ENCODE peak calls at places on chromosomes 13 and 19, in five cellular contexts. One of them, this sample, is unnamed.

GRCh38 chr13:50715402-50716146 is 127.9 kb downstream of the DLEU7 start:
- DNase-seq in fibroblast of pulmonary artery: no peak
- DNase-seq in tibial artery: peak; percentile 77
- DNase-seq in chondrocyte: no peak
- DNase-seq in kidney epithelial cell: no peak
- DNase-seq in this sample: no peak

GRCh38 chr19:10333758-10334339 is 520 bp upstream of the RAVER1 start:
- DNase-seq in fibroblast of pulmonary artery: peak; percentile 4
- DNase-seq in tibial artery: no peak
- DNase-seq in chondrocyte: no peak
- DNase-seq in kidney epithelial cell: no peak
- DNase-seq in this sample: peak; percentile 26

GRCh38 chr13:29472317-29472961 is 123.0 kb downstream of the SLC7A1 start:
- DNase-seq in fibroblast of pulmonary artery: peak; percentile 76
- DNase-seq in tibial artery: no peak
- DNase-seq in chondrocyte: no peak
- DNase-seq in kidney epithelial cell: no peak
- DNase-seq in this sample: peak; percentile 72

GRCh38 chr13:27432180-27432579 is 7.8 kb downstream of the GTF3A start:
- DNase-seq in fibroblast of pulmonary artery: no peak
- DNase-seq in tibial artery: no peak
- DNase-seq in chondrocyte: no peak
- DNase-seq in kidney epithelial cell: no peak
- DNase-seq in this sample: no peak

GRCh38 chr13:50149932-50150331 is 134.7 kb downstream of the KCNRG start:
- DNase-seq in fibroblast of pulmonary artery: no peak
- DNase-seq in tibial artery: no peak
- DNase-seq in chondrocyte: no peak
- DNase-seq in kidney epithelial cell: no peak
- DNase-seq in this sample: peak; percentile 33

GRCh38 chr13:102294407-102295018 is 107.3 kb downstream of the FGF14 start:
- DNase-seq in fibroblast of pulmonary artery: no peak
- DNase-seq in tibial artery: no peak
- DNase-seq in chondrocyte: no peak
- DNase-seq in kidney epithelial cell: no peak
- DNase-seq in this sample: no peak

GRCh38 chr19:3324405-3324856 is 42.0 kb upstream of the NFIC start:
- DNase-seq in fibroblast of pulmonary artery: peak; percentile 39
- DNase-seq in tibial artery: no peak
- DNase-seq in chondrocyte: no peak
- DNase-seq in kidney epithelial cell: no peak
- DNase-seq in this sample: peak; percentile 62

GRCh38 chr19:29476528-29476927 is 49.3 kb upstream of the VSTM2B start:
- DNase-seq in fibroblast of pulmonary artery: no peak
- DNase-seq in tibial artery: no peak
- DNase-seq in chondrocyte: no peak
- DNase-seq in kidney epithelial cell: no peak
- DNase-seq in this sample: no peak

GRCh38 chr13:58587183-58587582 is 955.6 kb downstream of the PCDH17 start:
- DNase-seq in fibroblast of pulmonary artery: no peak
- DNase-seq in tibial artery: no peak
- DNase-seq in chondrocyte: no peak
- DNase-seq in kidney epithelial cell: no peak
- DNase-seq in this sample: no peak

GRCh38 chr19:33797821-33798633 is 1.4 kb downstream of the KCTD15 start:
- DNase-seq in fibroblast of pulmonary artery: peak; percentile 52
- DNase-seq in tibial artery: peak; percentile 78
- DNase-seq in chondrocyte: no peak
- DNase-seq in kidney epithelial cell: no peak
- DNase-seq in this sample: no peak

GRCh38 chr13:79548886-79549285 is 67.9 kb downstream of the NDFIP2 start:
- DNase-seq in fibroblast of pulmonary artery: peak; percentile 46
- DNase-seq in tibial artery: no peak
- DNase-seq in chondrocyte: no peak
- DNase-seq in kidney epithelial cell: no peak
- DNase-seq in this sample: peak; percentile 45

GRCh38 chr13:33015275-33015674 is 948 bp upstream of the KL start:
- DNase-seq in fibroblast of pulmonary artery: peak; percentile 31
- DNase-seq in tibial artery: no peak
- DNase-seq in chondrocyte: no peak
- DNase-seq in kidney epithelial cell: no peak
- DNase-seq in this sample: no peak

GRCh38 chr13:41756198-41756885 is 204.6 kb downstream of the VWA8 start:
- DNase-seq in fibroblast of pulmonary artery: no peak
- DNase-seq in tibial artery: no peak
- DNase-seq in chondrocyte: no peak
- DNase-seq in kidney epithelial cell: no peak
- DNase-seq in this sample: no peak

GRCh38 chr13:110413311-110414040 is 106.4 kb downstream of the COL4A2 start:
- DNase-seq in fibroblast of pulmonary artery: no peak
- DNase-seq in tibial artery: no peak
- DNase-seq in chondrocyte: no peak
- DNase-seq in kidney epithelial cell: no peak
- DNase-seq in this sample: no peak

DNA sequence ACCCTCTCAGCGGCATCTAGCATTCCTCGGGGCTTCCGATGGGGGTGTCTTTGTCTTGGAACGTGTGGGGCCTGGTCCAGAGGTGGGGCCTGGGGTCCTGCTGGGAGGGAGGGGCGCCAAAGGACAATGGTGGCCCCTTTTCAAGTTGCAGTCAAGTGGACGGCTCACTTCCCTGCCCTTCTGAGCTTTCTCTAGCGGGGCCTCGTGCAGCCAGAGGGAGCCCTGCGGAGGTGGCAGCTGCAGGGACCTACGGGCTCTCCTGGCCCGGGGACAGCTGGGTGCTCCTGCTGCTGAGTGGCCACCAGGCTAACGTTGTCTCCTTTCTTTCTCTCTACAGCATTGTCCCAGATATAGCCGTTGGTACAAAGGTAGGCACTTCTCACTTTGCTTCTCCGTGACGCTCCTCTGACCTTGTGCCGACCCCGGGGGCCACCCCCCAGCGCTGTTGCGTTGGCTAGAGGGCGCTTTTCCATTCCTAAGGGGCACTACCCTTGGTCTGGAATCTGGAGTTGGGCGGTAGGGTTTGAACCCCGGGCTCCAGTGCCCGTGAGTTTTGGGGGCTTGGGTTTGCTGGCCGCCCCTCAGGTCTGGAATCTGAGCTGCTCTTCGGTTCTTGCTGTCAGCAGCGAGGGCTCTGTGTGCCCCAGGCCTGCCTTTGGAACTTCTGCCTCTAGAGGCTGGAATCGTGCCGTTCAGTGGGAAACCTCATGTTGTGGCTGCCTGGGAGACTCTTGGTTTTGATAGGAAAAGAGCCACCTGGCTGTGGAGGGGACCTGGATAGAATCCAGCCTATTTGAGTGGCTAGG is 2.0 kb downstream of the PTBP1 start:
- DNase-seq in fibroblast of pulmonary artery: peak; percentile 64
- DNase-seq in tibial artery: no peak
- DNase-seq in chondrocyte: no peak
- DNase-seq in kidney epithelial cell: no peak
- DNase-seq in this sample: peak; percentile 63
- TF ChIP-seq CTCF in fibroblast of pulmonary artery: peak; percentile 35
- TF ChIP-seq CTCF in tibial artery: no peak
- TF ChIP-seq CTCF in chondrocyte: peak; percentile 71
- TF ChIP-seq CTCF in kidney epithelial cell: peak; percentile 10
- TF ChIP-seq CTCF in this sample: no peak

DNA sequence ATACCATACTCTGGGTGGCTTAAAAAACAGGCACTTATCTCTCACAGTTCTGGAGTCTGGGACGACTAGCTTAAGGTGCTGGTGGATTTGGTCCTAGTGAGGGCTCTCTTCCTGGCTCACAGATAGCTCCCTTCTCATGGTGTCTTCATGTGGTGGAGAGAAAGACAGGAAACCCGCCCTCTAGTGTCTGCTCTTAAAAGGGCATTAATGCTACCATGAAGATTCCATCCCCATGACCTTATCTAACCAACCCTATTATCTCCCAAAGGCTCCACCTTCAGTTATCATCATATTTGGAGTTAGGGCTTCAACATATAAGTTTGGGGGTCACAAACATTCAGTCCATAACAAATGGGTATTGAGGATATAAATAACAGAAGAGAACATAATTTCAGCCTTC is 139.4 kb downstream of the HS6ST3 start:
- DNase-seq in fibroblast of pulmonary artery: peak; percentile 28
- DNase-seq in tibial artery: no peak
- DNase-seq in chondrocyte: no peak
- DNase-seq in kidney epithelial cell: no peak
- DNase-seq in this sample: peak; percentile 60
- TF ChIP-seq CTCF in fibroblast of pulmonary artery: peak; percentile 46
- TF ChIP-seq CTCF in tibial artery: no peak
- TF ChIP-seq CTCF in chondrocyte: peak; percentile 66
- TF ChIP-seq CTCF in kidney epithelial cell: peak; percentile 41
- TF ChIP-seq CTCF in this sample: peak; percentile 47

DNA sequence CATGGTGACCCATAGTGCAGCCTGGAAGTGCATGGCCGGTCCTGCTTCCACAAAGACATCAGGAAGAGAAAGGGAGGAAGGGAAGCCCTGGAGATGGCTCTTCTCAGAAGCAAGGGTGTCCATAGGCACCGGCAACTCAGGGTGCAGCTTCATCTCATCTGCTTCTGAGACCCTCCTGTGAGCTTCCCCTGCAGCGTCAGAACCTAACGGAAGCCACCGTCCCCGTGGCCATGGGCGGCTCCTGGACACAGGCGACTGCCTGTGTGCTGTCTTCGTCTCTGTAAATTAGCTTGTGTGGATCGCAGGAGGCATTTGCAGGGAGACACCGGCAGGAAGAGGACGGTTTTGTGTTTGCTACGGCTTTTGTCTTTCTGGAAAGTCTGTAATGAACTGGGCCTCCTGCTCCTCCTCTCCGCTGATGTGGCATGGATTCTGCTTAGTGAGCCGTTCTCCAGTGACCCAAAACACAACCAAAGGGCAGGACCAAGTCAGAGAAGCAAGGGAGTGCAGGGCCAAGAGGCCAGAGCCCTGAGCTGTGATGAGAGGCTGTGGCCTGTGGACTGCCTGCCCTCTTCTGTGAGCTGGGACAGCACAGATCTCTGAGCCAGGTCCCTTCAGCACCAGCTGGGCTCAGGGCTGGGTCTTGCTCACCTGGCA is 2.5 kb downstream of the ATP4B start:
- DNase-seq in fibroblast of pulmonary artery: no peak
- DNase-seq in tibial artery: peak; percentile 24
- DNase-seq in chondrocyte: no peak
- DNase-seq in kidney epithelial cell: no peak
- DNase-seq in this sample: no peak
- TF ChIP-seq CTCF in fibroblast of pulmonary artery: no peak
- TF ChIP-seq CTCF in tibial artery: no peak
- TF ChIP-seq CTCF in chondrocyte: no peak
- TF ChIP-seq CTCF in kidney epithelial cell: no peak
- TF ChIP-seq CTCF in this sample: no peak

GRCh38 chr13:85969331-85969730 is 170.1 kb upstream of the SLITRK6 start:
- DNase-seq in fibroblast of pulmonary artery: no peak
- DNase-seq in tibial artery: no peak
- DNase-seq in chondrocyte: no peak
- DNase-seq in kidney epithelial cell: no peak
- DNase-seq in this sample: no peak

GRCh38 chr13:85974604-85975366 is 175.6 kb upstream of the SLITRK6 start:
- DNase-seq in fibroblast of pulmonary artery: peak; percentile 50
- DNase-seq in tibial artery: no peak
- DNase-seq in chondrocyte: no peak
- DNase-seq in kidney epithelial cell: peak; percentile 5
- DNase-seq in this sample: peak; percentile 9

DNA sequence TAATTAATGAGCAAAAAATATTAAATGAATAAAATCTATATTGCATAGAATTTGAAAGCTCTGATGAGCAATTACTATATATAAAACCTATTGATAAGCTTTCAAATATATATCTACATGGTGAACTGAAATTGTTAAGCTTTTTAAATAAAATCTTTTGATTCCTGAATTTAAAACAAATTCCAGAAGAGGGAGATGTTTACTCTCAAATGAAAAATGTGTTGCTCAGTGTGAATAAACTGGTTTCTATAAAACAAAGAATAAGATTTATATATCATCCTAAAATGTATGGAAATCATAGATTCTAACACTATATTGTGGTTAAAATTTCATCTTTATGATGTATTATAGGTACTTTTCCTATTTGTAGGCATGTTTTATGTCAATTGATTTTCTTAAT is 171.5 kb upstream of the SLITRK6 start:
- DNase-seq in fibroblast of pulmonary artery: peak; percentile 48
- DNase-seq in tibial artery: no peak
- DNase-seq in chondrocyte: no peak
- DNase-seq in kidney epithelial cell: no peak
- DNase-seq in this sample: peak; percentile 25
- TF ChIP-seq CTCF in fibroblast of pulmonary artery: peak; percentile 9
- TF ChIP-seq CTCF in tibial artery: no peak
- TF ChIP-seq CTCF in chondrocyte: peak; percentile 73
- TF ChIP-seq CTCF in kidney epithelial cell: no peak
- TF ChIP-seq CTCF in this sample: peak; percentile 34

DNA sequence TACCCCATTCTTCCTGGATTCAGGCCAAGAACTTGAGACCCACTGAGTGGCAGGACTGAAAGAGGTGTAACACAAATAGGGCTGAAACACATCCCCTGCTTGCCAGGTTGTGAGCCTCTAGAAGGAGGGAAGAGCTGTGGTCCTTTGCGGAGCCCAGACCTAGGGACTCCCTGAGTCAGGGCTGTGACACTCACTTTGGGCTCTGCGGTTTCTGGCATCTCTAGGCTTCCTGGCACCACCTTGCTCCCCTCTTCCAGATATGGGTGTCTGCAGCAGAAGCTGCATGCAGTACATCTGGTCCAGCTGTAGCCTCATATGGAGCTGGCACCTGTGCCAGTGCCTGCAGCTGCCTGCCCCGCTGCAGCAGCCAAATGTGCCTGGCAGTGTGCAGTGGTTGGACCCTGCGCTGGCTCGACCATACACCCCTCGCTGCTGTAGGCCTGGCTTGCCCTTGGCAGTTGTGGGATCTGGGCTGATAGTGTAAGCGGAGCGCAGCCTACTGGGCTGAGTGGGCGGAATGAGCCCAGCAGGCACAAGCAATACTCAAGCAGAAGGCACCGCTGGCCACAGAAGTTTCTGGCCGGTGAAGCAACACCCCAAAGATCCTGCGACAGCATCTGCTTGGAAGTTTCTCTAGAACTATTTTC is 290.4 kb downstream of the SLITRK6 start:
- DNase-seq in fibroblast of pulmonary artery: peak; percentile 12
- DNase-seq in tibial artery: no peak
- DNase-seq in chondrocyte: no peak
- DNase-seq in kidney epithelial cell: no peak
- DNase-seq in this sample: peak; percentile 56
- TF ChIP-seq CTCF in fibroblast of pulmonary artery: no peak
- TF ChIP-seq CTCF in tibial artery: no peak
- TF ChIP-seq CTCF in chondrocyte: peak; percentile 40
- TF ChIP-seq CTCF in kidney epithelial cell: no peak
- TF ChIP-seq CTCF in this sample: no peak

DNA sequence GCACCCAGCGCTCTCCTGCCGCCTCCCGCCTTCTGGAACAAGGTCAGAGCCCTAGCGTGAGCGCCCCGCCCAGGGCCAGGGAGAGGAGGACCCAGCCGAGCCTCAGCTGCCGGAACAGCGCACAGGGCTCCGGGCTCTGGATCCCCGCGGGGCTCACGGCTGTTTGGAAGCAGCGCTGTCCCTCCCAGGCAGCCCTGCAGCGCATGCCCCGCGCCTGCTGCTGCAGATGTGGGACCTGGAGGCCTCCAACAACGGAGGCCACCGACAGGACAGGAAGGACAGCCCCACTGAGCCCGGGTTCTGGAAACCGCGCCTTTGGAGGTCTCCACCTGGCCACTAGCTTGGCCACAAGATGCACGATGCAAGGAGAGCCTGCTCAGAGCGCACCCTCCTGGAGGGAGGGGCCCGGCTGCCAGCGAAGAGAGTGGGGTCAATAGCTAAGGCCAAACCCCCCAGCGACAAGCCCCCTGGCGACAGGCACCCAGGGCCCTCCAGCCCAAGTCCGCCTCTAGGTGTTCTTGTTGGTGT is 12.6 kb downstream of the ZSCAN18 start:
- DNase-seq in fibroblast of pulmonary artery: no peak
- DNase-seq in tibial artery: no peak
- DNase-seq in chondrocyte: no peak
- DNase-seq in kidney epithelial cell: no peak
- DNase-seq in this sample: no peak
- TF ChIP-seq CTCF in fibroblast of pulmonary artery: no peak
- TF ChIP-seq CTCF in tibial artery: no peak
- TF ChIP-seq CTCF in chondrocyte: no peak
- TF ChIP-seq CTCF in kidney epithelial cell: no peak
- TF ChIP-seq CTCF in this sample: no peak